ENCODE peak calls at places on chromosomes 2 and 18, in six cellular contexts. T is PC-3, G is hepatocyte, X is OCI-LY7, S is MM.1S, L is SK-N-SH. W is an unnamed sample.

GRCh38 chr2:84029903-84030559 is 429.0 kb downstream of the SUCLG1 start:
- DNase-seq in T (no peak), G (no peak), X (no peak), S (no peak), L (no peak), W (no peak)

GRCh38 chr2:99819766-99820165 is 322.6 kb downstream of the AFF3 start:
- DNase-seq in T (peak; percentile 15), G (no peak), X (no peak), S (no peak), L (peak; percentile 30), W (no peak)

GRCh38 chr2:27705851-27706622 is 42.3 kb downstream of the SLC4A1AP start:
- DNase-seq in T (peak; percentile 92), G (peak; percentile 68), X (no peak), S (no peak), L (no peak), W (peak; percentile 96)

GRCh38 chr2:219681301-219682290 is 54.2 kb downstream of the SLC4A3 start:
- DNase-seq in T (peak; percentile 50), G (no peak), X (no peak), S (no peak), L (no peak), W (peak; percentile 18)

GRCh38 chr18:61980355-61980754 is 87.5 kb upstream of the RNF152 start:
- DNase-seq in T (no peak), G (no peak), X (no peak), S (peak; percentile 63), L (no peak), W (no peak)

GRCh38 chr2:111910609-111911277 is 12.3 kb downstream of the MERTK start:
- DNase-seq in T (no peak), G (no peak), X (no peak), S (no peak), L (no peak), W (no peak)

GRCh38 chr2:133218204-133218603 is 350.1 kb downstream of the NCKAP5 start:
- DNase-seq in T (no peak), G (no peak), X (no peak), S (no peak), L (no peak), W (no peak)

GRCh38 chr2:28678175-28678855 is 73.3 kb upstream of the PPP1CB start:
- DNase-seq in T (no peak), G (no peak), X (no peak), S (no peak), L (no peak), W (no peak)

GRCh38 chr2:233857511-233858118 is 3.3 kb upstream of the HJURP start:
- DNase-seq in T (peak; percentile 53), G (peak; percentile 45), X (peak; percentile 37), S (peak; percentile 43), L (no peak), W (peak; percentile 54)

GRCh38 chr2:178855151-178855550 is 47.9 kb upstream of the TTN start:
- DNase-seq in T (no peak), G (no peak), X (no peak), S (no peak), L (no peak), W (peak; percentile 6)

GRCh38 chr18:70044626-70045025 is 97.0 kb upstream of the CD226 start:
- DNase-seq in T (peak; percentile 93), G (peak; percentile 45), X (no peak), S (no peak), L (peak; percentile 7), W (peak; percentile 96)

GRCh38 chr18:49529596-49529995 is 32.3 kb upstream of the LIPG start:
- DNase-seq in T (no peak), G (no peak), X (no peak), S (no peak), L (no peak), W (no peak)

GRCh38 chr2:240836781-240837467 is 16.9 kb upstream of the KIF1A start:
- DNase-seq in T (peak; percentile 4), G (peak; percentile 48), X (no peak), S (no peak), L (no peak), W (peak; percentile 92)

GRCh38 chr2:159637988-159638501 is 21.7 kb upstream of the BAZ2B start:
- DNase-seq in T (peak; percentile 74), G (no peak), X (no peak), S (no peak), L (no peak), W (peak; percentile 87)

GRCh38 chr2:65049010-65049639 is 7.1 kb upstream of the CEP68 start:
- DNase-seq in T (no peak), G (no peak), X (no peak), S (no peak), L (no peak), W (no peak)

GRCh38 chr2:54904836-54905235 is 145.4 kb downstream of the RTN4 start:
- DNase-seq in T (no peak), G (peak; percentile 76), X (no peak), S (no peak), L (no peak), W (no peak)

DNA sequence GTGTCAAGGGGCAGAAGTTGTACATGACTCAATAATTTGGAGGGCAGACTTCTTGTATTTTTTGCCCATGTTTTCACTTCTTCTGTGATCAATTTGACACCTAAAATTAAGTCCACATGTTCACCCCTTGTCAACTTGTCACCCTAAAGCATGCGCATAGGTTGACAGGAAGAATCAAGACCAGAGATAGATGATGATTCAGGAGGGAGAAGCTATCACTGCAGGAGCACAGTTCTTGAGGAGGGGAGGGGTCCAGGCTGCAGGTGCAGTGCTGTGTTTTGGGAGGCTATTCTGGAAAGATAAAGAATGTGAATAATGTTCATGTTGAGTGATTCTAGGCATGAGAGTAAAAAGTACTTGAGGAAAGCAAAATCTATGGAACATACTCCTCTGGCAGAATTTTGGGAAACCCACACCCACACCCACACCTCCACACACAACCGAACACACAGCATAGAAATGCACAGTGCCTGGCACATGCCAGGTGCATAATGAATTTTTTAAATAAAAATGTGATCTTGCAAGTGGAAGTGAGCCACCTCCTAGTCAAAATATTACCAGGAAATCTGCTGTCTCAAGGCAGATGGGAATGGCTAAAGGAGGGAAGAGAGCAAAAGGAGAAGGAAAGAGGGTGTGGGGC is 249.2 kb upstream of the MEX3C start:
- DNase-seq in T (no peak), G (no peak), X (no peak), S (peak; percentile 52), L (no peak), W (no peak)
- TF ChIP-seq EZH2phosphoT487 in T (no peak), G (no peak), X (no peak), S (no peak), L (no peak), W (no peak)

DNA sequence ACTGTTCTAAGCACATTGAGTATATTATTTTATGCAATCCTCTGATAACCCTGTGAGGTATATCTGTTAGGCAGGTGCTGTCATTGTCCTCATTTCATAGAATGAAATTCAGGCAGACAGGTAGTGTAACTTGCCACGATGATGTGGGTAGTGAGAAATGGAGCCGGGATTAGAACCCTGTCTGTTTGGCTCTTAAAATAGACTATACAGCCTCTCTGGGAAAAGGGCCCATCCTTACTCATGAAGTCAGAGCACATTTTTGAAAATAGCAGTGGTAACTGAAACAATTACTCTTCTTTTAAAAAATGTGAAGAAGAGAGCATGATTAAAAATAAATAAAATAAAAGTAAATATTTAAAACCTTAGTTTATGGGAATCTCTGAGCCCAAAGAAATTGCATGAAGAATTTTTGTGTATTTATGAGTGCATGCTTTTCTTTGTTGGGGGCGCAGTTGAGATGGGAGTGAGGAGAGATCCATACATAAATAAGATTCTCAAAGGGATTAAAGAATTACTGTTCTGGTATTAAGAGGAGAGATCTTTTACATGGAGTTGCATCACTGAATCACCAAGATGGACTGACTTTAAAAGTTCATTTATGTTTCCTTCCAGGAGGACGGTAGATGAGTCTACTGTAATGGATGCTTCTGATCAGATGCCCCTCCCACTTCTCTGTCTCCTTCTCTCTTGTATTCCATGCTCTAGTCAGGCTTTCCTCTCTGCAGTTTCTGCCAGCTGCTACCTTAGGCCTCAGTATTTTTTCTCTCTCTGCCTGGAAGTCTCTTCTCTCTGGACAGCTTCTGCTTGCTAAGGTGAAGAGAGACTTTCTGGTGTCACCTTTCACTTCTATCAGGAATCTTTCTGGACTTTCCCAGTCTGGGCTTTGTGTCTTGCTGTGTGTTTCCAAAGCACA is 23.3 kb downstream of the FAM171B start:
- DNase-seq in T (no peak), G (no peak), X (no peak), S (no peak), L (no peak), W (peak; percentile 26)
- TF ChIP-seq EZH2phosphoT487 in T (no peak), G (no peak), X (no peak), S (no peak), L (no peak), W (no peak)

GRCh38 chr18:27673861-27674260 is 488.8 kb upstream of the CHST9 start:
- DNase-seq in T (no peak), G (no peak), X (no peak), S (no peak), L (no peak), W (no peak)
- TF ChIP-seq EZH2phosphoT487 in T (no peak), G (no peak), X (no peak), S (no peak), L (no peak), W (no peak)

GRCh38 chr2:128308284-128308731 is 10.4 kb downstream of the HS6ST1 start:
- DNase-seq in T (no peak), G (no peak), X (no peak), S (no peak), L (no peak), W (no peak)

GRCh38 chr2:128310761-128311160 is 7.9 kb downstream of the HS6ST1 start:
- DNase-seq in T (no peak), G (no peak), X (no peak), S (no peak), L (peak; percentile 19), W (no peak)

GRCh38 chr2:128310094-128310716 is 8.5 kb downstream of the HS6ST1 start:
- DNase-seq in T (no peak), G (no peak), X (no peak), S (no peak), L (peak; percentile 12), W (no peak)

GRCh38 chr2:128308889-128309288 is 9.8 kb downstream of the HS6ST1 start:
- DNase-seq in T (no peak), G (no peak), X (no peak), S (no peak), L (no peak), W (no peak)

DNA sequence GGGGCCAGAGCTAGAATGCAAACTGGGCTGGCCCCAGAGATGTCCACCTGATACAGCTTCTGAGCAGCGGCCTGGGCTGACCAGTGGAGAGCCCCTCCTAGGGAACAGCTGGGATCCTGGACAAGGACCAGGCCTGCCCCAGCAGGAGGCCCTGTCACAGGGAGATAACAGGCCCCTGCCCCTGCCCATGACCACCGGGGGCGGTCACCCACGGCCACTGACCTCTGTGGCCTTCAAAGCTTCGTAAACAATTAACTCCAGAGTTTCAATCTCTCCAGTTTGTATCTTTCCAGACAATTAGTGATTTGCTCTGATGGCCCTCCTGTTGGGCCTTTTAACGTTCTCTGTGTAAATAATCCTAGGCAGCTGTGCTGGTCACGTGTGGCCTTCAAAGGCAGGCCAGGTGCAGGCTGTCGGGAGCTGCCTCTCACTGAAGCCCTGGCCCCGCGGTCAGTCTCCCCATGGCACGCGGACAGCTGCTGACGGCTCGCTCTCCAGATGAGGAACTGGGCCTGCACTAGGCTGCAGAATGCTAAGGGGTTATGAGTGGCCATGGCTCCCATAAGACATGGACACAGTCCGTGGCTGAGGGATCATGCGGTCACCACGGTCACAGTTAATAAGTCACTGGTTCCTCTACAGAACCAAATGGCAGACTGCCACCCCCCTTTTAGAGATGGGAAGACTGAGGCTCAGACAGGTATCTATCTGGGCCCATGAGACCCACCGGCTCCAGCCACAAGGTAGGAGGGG is 9.2 kb downstream of the HS6ST1 start:
- DNase-seq in T (no peak), G (peak; percentile 80), X (no peak), S (no peak), L (peak; percentile 77), W (no peak)
- TF ChIP-seq EZH2phosphoT487 in T (no peak), G (no peak), X (no peak), S (no peak), L (no peak), W (no peak)

GRCh38 chr2:184555352-184555751 is 43.0 kb upstream of the ZNF804A start:
- DNase-seq in T (peak; percentile 87), G (no peak), X (no peak), S (no peak), L (no peak), W (no peak)
- TF ChIP-seq EZH2phosphoT487 in T (no peak), G (no peak), X (no peak), S (no peak), L (no peak), W (no peak)

W was measured in GM23248.